ENCODE peak calls at places on chromosomes 5 and 9, in five cellular contexts. One of them, this sample, is unnamed.

GRCh38 chr5:135194573-135195266 is 160.7 kb upstream of the PITX1 start:
- DNase-seq in AG04450: no peak
- DNase-seq in lower lobe of right lung: no peak
- DNase-seq in fibroblast of mammary gland: peak
- DNase-seq in OCI-LY7: no peak
- DNase-seq in this sample: peak

GRCh38 chr9:81717747-81718077 is 28.4 kb upstream of the TLE1 start:
- DNase-seq in AG04450: no peak
- DNase-seq in lower lobe of right lung: no peak
- DNase-seq in fibroblast of mammary gland: no peak
- DNase-seq in OCI-LY7: no peak
- DNase-seq in this sample: no peak

GRCh38 chr9:122197334-122197872 is 31.4 kb downstream of the LHX6 start:
- DNase-seq in AG04450: no peak
- DNase-seq in lower lobe of right lung: no peak
- DNase-seq in fibroblast of mammary gland: no peak
- DNase-seq in OCI-LY7: no peak
- DNase-seq in this sample: no peak

GRCh38 chr9:110049699-110050450 is 158.1 kb downstream of the C9orf152 start:
- DNase-seq in AG04450: no peak
- DNase-seq in lower lobe of right lung: peak
- DNase-seq in fibroblast of mammary gland: no peak
- DNase-seq in OCI-LY7: peak
- DNase-seq in this sample: peak

GRCh38 chr5:38872826-38873225 is 27.0 kb downstream of the OSMR start:
- DNase-seq in AG04450: no peak
- DNase-seq in lower lobe of right lung: no peak
- DNase-seq in fibroblast of mammary gland: peak
- DNase-seq in OCI-LY7: no peak
- DNase-seq in this sample: no peak

GRCh38 chr9:96649620-96650323 is 5.3 kb downstream of the PRXL2C start:
- DNase-seq in AG04450: no peak
- DNase-seq in lower lobe of right lung: no peak
- DNase-seq in fibroblast of mammary gland: no peak
- DNase-seq in OCI-LY7: no peak
- DNase-seq in this sample: no peak

GRCh38 chr9:73179594-73179993 is 27.9 kb downstream of the ANXA1 start:
- DNase-seq in AG04450: no peak
- DNase-seq in lower lobe of right lung: no peak
- DNase-seq in fibroblast of mammary gland: peak
- DNase-seq in OCI-LY7: no peak
- DNase-seq in this sample: no peak

GRCh38 chr5:103346162-103346748 is 87.7 kb downstream of the MACIR start:
- DNase-seq in AG04450: no peak
- DNase-seq in lower lobe of right lung: no peak
- DNase-seq in fibroblast of mammary gland: no peak
- DNase-seq in OCI-LY7: no peak
- DNase-seq in this sample: no peak

GRCh38 chr9:130578865-130579737 is at the start of gene FUBP3:
- DNase-seq in AG04450: peak
- DNase-seq in lower lobe of right lung: peak
- DNase-seq in fibroblast of mammary gland: peak
- DNase-seq in OCI-LY7: peak
- DNase-seq in this sample: peak

GRCh38 chr9:108652851-108653250 is 202.9 kb downstream of the ACTL7B start:
- DNase-seq in AG04450: no peak
- DNase-seq in lower lobe of right lung: no peak
- DNase-seq in fibroblast of mammary gland: no peak
- DNase-seq in OCI-LY7: no peak
- DNase-seq in this sample: no peak

GRCh38 chr9:84860423-84861115 is 191.0 kb downstream of the NTRK2 start:
- DNase-seq in AG04450: no peak
- DNase-seq in lower lobe of right lung: no peak
- DNase-seq in fibroblast of mammary gland: peak
- DNase-seq in OCI-LY7: no peak
- DNase-seq in this sample: no peak

GRCh38 chr5:103910002-103910401 is 347.4 kb upstream of the NUDT12 start:
- DNase-seq in AG04450: no peak
- DNase-seq in lower lobe of right lung: no peak
- DNase-seq in fibroblast of mammary gland: no peak
- DNase-seq in OCI-LY7: no peak
- DNase-seq in this sample: no peak

GRCh38 chr9:124084087-124084486 is 72.5 kb downstream of the LHX2 start:
- DNase-seq in AG04450: no peak
- DNase-seq in lower lobe of right lung: no peak
- DNase-seq in fibroblast of mammary gland: no peak
- DNase-seq in OCI-LY7: no peak
- DNase-seq in this sample: no peak

GRCh38 chr5:14178671-14179211 is 35.6 kb downstream of the TRIO start:
- DNase-seq in AG04450: no peak
- DNase-seq in lower lobe of right lung: no peak
- DNase-seq in fibroblast of mammary gland: peak
- DNase-seq in OCI-LY7: no peak
- DNase-seq in this sample: peak

GRCh38 chr5:11483630-11484029 is 420.6 kb downstream of the CTNND2 start:
- DNase-seq in AG04450: no peak
- DNase-seq in lower lobe of right lung: no peak
- DNase-seq in fibroblast of mammary gland: peak
- DNase-seq in OCI-LY7: no peak
- DNase-seq in this sample: no peak

GRCh38 chr9:34986541-34987047 is 3.0 kb upstream of the DNAJB5 start:
- DNase-seq in AG04450: no peak
- DNase-seq in lower lobe of right lung: peak
- DNase-seq in fibroblast of mammary gland: no peak
- DNase-seq in OCI-LY7: peak
- DNase-seq in this sample: no peak

DNA sequence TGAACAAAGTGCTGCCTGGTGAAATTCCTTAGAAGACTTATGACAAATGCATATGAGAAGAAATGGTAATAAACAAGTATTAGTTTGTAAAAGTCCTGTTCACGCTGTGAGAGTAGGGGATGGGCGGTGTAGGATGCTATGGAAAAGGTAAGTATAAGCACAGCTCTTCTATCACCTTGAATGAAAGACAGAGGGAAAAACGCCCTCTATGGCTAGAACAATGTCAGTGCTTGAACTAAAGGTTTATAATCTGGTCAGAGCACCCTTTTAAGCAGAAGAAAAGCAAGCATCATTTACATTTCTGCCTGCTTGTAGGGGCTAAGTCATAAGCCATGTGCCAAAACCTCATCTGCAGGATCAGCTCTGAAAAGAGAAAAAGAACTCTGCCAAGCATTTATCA is 115.2 kb downstream of the LHFPL2 start:
- DNase-seq in AG04450: no peak
- DNase-seq in lower lobe of right lung: no peak
- DNase-seq in fibroblast of mammary gland: peak
- DNase-seq in OCI-LY7: peak
- DNase-seq in this sample: peak
- H3K4me3 ChIP-seq in AG04450: no peak
- H3K4me3 ChIP-seq in lower lobe of right lung: no peak
- H3K4me3 ChIP-seq in fibroblast of mammary gland: no peak
- H3K4me3 ChIP-seq in OCI-LY7: no peak
- H3K4me3 ChIP-seq in this sample: no peak

GRCh38 chr5:16777432-16777831 is 158.7 kb downstream of the MYO10 start:
- DNase-seq in AG04450: no peak
- DNase-seq in lower lobe of right lung: no peak
- DNase-seq in fibroblast of mammary gland: no peak
- DNase-seq in OCI-LY7: no peak
- DNase-seq in this sample: no peak

GRCh38 chr5:16782227-16782626 is 153.9 kb downstream of the MYO10 start:
- DNase-seq in AG04450: no peak
- DNase-seq in lower lobe of right lung: no peak
- DNase-seq in fibroblast of mammary gland: no peak
- DNase-seq in OCI-LY7: no peak
- DNase-seq in this sample: no peak

GRCh38 chr5:16773990-16774389 is 157.2 kb upstream of the RETREG1 start:
- DNase-seq in AG04450: no peak
- DNase-seq in lower lobe of right lung: no peak
- DNase-seq in fibroblast of mammary gland: peak
- DNase-seq in OCI-LY7: no peak
- DNase-seq in this sample: no peak

GRCh38 chr5:16774806-16775205 is 158.0 kb upstream of the RETREG1 start:
- DNase-seq in AG04450: peak
- DNase-seq in lower lobe of right lung: no peak
- DNase-seq in fibroblast of mammary gland: peak
- DNase-seq in OCI-LY7: no peak
- DNase-seq in this sample: no peak

DNA sequence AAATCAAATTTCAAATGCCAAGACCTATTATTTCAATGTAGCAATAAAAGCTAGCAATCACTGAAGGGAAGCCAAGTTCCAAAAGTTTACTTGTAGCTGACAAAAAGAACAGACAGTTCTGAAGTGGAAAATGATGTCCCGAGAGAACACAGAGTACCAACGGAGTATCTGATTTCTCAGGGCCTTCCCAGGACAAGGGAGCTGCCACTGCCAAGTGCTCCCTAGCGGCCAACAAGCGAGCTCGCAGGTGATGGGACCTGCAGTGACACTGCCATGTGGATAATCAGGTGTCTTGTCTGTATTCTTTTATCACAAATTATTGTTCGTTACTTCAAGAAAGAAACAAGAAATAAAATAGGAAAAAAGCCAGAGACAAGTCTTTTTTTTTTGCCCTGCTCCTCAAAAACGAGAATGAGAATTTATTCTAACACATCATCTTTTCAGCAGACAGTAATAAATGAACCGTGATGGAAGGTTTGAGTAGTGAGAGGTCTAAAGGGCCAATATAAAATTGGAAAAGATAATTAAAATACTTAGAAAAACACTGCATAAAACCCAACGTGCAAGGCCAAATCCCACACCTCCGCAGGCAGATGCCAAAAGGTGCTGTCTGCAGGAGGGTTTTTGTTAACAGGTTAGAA is 159.4 kb downstream of the MYO10 start:
- DNase-seq in AG04450: no peak
- DNase-seq in lower lobe of right lung: no peak
- DNase-seq in fibroblast of mammary gland: peak
- DNase-seq in OCI-LY7: no peak
- DNase-seq in this sample: no peak
- TF ChIP-seq CTCF in AG04450: no peak
- TF ChIP-seq CTCF in lower lobe of right lung: peak
- TF ChIP-seq CTCF in fibroblast of mammary gland: peak
- TF ChIP-seq CTCF in OCI-LY7: no peak
- TF ChIP-seq CTCF in this sample: peak

GRCh38 chr9:126628146-126628545 is 14.4 kb downstream of the LMX1B start:
- DNase-seq in AG04450: no peak
- DNase-seq in lower lobe of right lung: no peak
- DNase-seq in fibroblast of mammary gland: no peak
- DNase-seq in OCI-LY7: no peak
- DNase-seq in this sample: no peak

GRCh38 chr9:126633881-126634558 is 20.3 kb downstream of the LMX1B start:
- DNase-seq in AG04450: no peak
- DNase-seq in lower lobe of right lung: no peak
- DNase-seq in fibroblast of mammary gland: no peak
- DNase-seq in OCI-LY7: no peak
- DNase-seq in this sample: no peak

GRCh38 chr9:126630458-126631237 is 16.9 kb downstream of the LMX1B start:
- DNase-seq in AG04450: no peak
- DNase-seq in lower lobe of right lung: no peak
- DNase-seq in fibroblast of mammary gland: no peak
- DNase-seq in OCI-LY7: no peak
- DNase-seq in this sample: no peak

GRCh38 chr9:126629007-126629674 is 15.4 kb downstream of the LMX1B start:
- DNase-seq in AG04450: no peak
- DNase-seq in lower lobe of right lung: no peak
- DNase-seq in fibroblast of mammary gland: no peak
- DNase-seq in OCI-LY7: no peak
- DNase-seq in this sample: no peak

DNA sequence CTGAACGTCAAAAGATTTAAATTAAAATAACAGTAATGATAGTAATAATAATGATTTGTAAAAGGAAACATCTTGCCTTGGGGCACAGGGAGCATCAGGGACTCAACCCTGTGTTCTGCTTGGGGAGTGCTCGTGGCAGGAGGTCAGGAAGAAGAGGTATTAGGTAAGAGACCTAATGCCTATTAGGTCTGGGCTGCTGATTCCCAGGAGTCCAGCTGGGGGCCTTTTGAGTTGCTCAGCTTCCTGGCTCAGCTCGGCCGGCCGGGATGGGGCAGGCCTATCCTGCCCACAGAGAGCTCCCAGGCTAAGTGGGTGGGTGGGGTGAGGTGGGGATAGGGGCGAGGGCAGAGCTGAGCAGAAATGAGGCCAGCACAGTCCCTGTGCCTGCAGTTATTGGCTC is 17.5 kb downstream of the LMX1B start:
- DNase-seq in AG04450: no peak
- DNase-seq in lower lobe of right lung: no peak
- DNase-seq in fibroblast of mammary gland: no peak
- DNase-seq in OCI-LY7: no peak
- DNase-seq in this sample: no peak
- H3K4me3 ChIP-seq in AG04450: no peak
- H3K4me3 ChIP-seq in lower lobe of right lung: no peak
- H3K4me3 ChIP-seq in fibroblast of mammary gland: no peak
- H3K4me3 ChIP-seq in OCI-LY7: no peak
- H3K4me3 ChIP-seq in this sample: no peak

DNA sequence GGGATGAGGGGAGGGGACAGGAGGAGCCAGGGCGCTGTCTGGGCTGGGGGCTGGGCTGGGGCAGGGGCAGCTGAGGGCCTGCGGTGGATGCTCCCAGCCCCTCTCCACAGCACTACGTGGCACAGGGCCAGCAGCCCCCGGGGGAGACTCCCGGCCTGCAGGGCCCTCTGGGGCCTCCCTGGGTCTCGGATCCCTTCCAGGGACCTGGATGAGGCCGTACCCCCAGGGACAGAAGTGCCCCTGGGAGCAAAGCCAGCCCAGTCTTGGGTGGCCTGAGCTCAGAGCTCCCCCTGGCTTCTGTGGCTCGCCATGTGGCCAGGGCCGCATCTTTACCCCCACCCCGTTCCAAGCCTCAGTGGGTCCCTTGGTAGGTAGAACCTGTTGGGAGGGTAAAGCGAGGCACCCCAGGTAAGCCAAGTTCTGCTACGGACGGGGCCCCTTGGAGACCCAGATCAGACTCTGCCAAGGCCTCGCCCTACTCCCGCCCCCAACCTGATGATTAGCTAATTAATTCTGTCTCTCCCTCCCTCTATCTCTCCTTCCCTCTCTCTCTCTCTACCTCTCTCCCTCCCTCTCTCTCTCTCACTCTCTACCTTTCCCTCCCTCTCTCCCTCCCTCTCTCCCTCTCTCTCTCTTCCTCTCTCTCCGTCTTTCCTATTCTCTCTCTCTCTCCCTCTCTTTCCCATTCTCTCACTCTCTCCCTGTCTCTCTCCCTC is 24.3 kb downstream of the KCNT1 start:
- DNase-seq in AG04450: no peak
- DNase-seq in lower lobe of right lung: no peak
- DNase-seq in fibroblast of mammary gland: no peak
- DNase-seq in OCI-LY7: no peak
- DNase-seq in this sample: no peak
- TF ChIP-seq CTCF in AG04450: no peak
- TF ChIP-seq CTCF in lower lobe of right lung: no peak
- TF ChIP-seq CTCF in fibroblast of mammary gland: no peak
- TF ChIP-seq CTCF in OCI-LY7: peak
- TF ChIP-seq CTCF in this sample: no peak

GRCh38 chr9:133476941-133477340 is 2.0 kb downstream of the SLC2A6 start:
- DNase-seq in AG04450: no peak
- DNase-seq in lower lobe of right lung: no peak
- DNase-seq in fibroblast of mammary gland: no peak
- DNase-seq in OCI-LY7: no peak
- DNase-seq in this sample: no peak
- H3K4me3 ChIP-seq in AG04450: no peak
- H3K4me3 ChIP-seq in lower lobe of right lung: no peak
- H3K4me3 ChIP-seq in fibroblast of mammary gland: no peak
- H3K4me3 ChIP-seq in OCI-LY7: peak
- H3K4me3 ChIP-seq in this sample: no peak

GRCh38 chr9:19378154-19378553 is 1.9 kb downstream of the RPS6 start:
- DNase-seq in AG04450: no peak
- DNase-seq in lower lobe of right lung: no peak
- DNase-seq in fibroblast of mammary gland: peak
- DNase-seq in OCI-LY7: no peak
- DNase-seq in this sample: peak
- TF ChIP-seq CTCF in AG04450: no peak
- TF ChIP-seq CTCF in lower lobe of right lung: no peak
- TF ChIP-seq CTCF in fibroblast of mammary gland: no peak
- TF ChIP-seq CTCF in OCI-LY7: no peak
- TF ChIP-seq CTCF in this sample: no peak